ENCODE peak calls at places on chromosomes 5 and 9, in four cellular contexts. G is activated naive CD4-positive, alpha-beta T cell; D is NCI-H774; V is cardiac fibroblast. I is an unnamed sample.

GRCh38 chr9:77953590-77953989 is 78.0 kb downstream of the GNAQ start:
- DNase-seq in D (no peak), V (no peak), G (no peak), I (no peak)

GRCh38 chr9:82997471-82998140 is 65.3 kb downstream of the RASEF start:
- DNase-seq in D (no peak), G (no peak), V (no peak), I (no peak)

GRCh38 chr9:5671711-5672353 is 42.9 kb downstream of the RIC1 start:
- DNase-seq in G (no peak), V (no peak), D (no peak), I (no peak)

GRCh38 chr5:167699434-167699833 is 592.0 kb upstream of the WWC1 start:
- DNase-seq in V (peak; percentile 99), G (no peak), D (no peak), I (peak; percentile 33)

GRCh38 chr5:5340206-5340729 is 82.2 kb upstream of the ICE1 start:
- DNase-seq in G (no peak), D (no peak), V (peak; percentile 86), I (peak; percentile 75)

GRCh38 chr9:77293949-77294348 is 116.6 kb downstream of the VPS13A start:
- DNase-seq in V (no peak), D (no peak), G (no peak), I (no peak)

GRCh38 chr5:150485770-150486401 is 22.0 kb upstream of the NDST1 start:
- DNase-seq in G (peak; percentile 42), D (no peak), V (no peak), I (no peak)

GRCh38 chr9:21316032-21316842 is 11.1 kb upstream of the IFNA5 start:
- DNase-seq in G (no peak), D (no peak), V (no peak), I (no peak)